ENCODE peak calls at places on chromosomes 6 and 20, in nine cellular contexts. O, S, R, B, H, P, I, Q and V are unnamed samples.

GRCh38 chr6:26489926-26490575 is 10.1 kb upstream of the BTN1A1 start:
- DNase-seq in O (no peak), S (no peak), R (no peak), B (no peak), H (no peak), P (no peak), I (no peak), Q (no peak), V (no peak)

GRCh38 chr6:148382856-148383255 is 40.2 kb downstream of the SASH1 start:
- DNase-seq in O (no peak), S (no peak), R (no peak), B (no peak), H (no peak), P (no peak), I (no peak), Q (no peak), V (no peak)

GRCh38 chr6:148427333-148427732 is 84.7 kb downstream of the SASH1 start:
- DNase-seq in O (no peak), S (no peak), R (no peak), B (no peak), H (no peak), P (no peak), I (no peak), Q (no peak), V (no peak)

GRCh38 chr20:54355631-54356280 is 119.6 kb upstream of the DOK5 start:
- DNase-seq in O (no peak), S (no peak), R (no peak), B (no peak), H (no peak), P (no peak), I (no peak), Q (no peak), V (no peak)

GRCh38 chr6:3229566-3230274 is 2.3 kb upstream of the TUBB2B start:
- DNase-seq in O (no peak), S (no peak), R (no peak), B (no peak), H (no peak), P (no peak), I (no peak), Q (no peak), V (no peak)

GRCh38 chr6:158010591-158011477 is 29.2 kb downstream of the SYNJ2 start:
- DNase-seq in O (no peak), S (peak), R (peak), B (no peak), H (no peak), P (peak), I (no peak), Q (no peak), V (peak)

GRCh38 chr6:144217264-144217663 is 66.9 kb downstream of the STX11 start:
- DNase-seq in O (no peak), S (no peak), R (no peak), B (no peak), H (no peak), P (no peak), I (no peak), Q (no peak), V (no peak)

GRCh38 chr6:137989696-137990095 is 117.5 kb downstream of the PERP start:
- DNase-seq in O (no peak), S (no peak), R (no peak), B (no peak), H (no peak), P (no peak), I (no peak), Q (no peak), V (no peak)

GRCh38 chr6:36204068-36204753 is 7.7 kb downstream of the BRPF3 start:
- DNase-seq in O (no peak), S (no peak), R (no peak), B (no peak), H (no peak), P (no peak), I (no peak), Q (no peak), V (no peak)

GRCh38 chr20:23120936-23121765 is 35.0 kb upstream of the CD93 start:
- DNase-seq in O (no peak), S (no peak), R (peak), B (no peak), H (no peak), P (no peak), I (no peak), Q (no peak), V (peak)
- H3K27ac ChIP-seq in O (peak), S (no peak), R (no peak), B (peak), H (no peak), P (no peak), I (no peak), Q (no peak), V (no peak)

GRCh38 chr6:39729945-39730344 is 4.7 kb upstream of the KIF6 start:
- DNase-seq in O (no peak), S (no peak), R (no peak), B (no peak), H (no peak), P (no peak), I (no peak), Q (no peak), V (no peak)

GRCh38 chr6:39733704-39734103 is 8.5 kb upstream of the KIF6 start:
- DNase-seq in O (no peak), S (no peak), R (no peak), B (no peak), H (no peak), P (no peak), I (no peak), Q (no peak), V (no peak)

GRCh38 chr6:39725632-39725997 is 407 bp upstream of the KIF6 start:
- DNase-seq in O (no peak), S (no peak), R (no peak), B (no peak), H (no peak), P (no peak), I (no peak), Q (no peak), V (no peak)

DNA sequence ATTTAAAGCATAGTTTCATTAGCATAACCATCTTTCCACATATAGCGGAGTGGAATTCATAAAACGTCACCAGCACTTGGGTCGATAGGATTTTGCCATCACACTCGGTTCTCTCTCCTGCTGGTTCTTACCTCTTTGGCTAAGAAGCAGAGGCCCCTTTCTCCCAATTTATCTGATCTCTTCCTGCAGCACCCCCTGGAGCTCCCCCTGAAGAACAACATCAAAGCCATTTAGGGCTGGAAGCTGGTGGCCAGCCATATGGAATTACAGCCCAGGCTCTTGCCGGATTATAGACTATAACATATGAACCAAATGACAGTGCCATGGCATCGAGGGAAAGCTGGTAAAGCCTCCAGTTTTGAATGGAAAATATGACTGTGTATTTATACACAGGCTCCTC is 6.4 kb upstream of the KIF6 start:
- DNase-seq in O (no peak), S (no peak), R (no peak), B (no peak), H (no peak), P (no peak), I (no peak), Q (no peak), V (no peak)
- TF ChIP-seq CTCF in O (no peak), S (no peak), R (no peak), B (no peak), H (no peak), P (no peak), I (no peak), Q (no peak), V (no peak)

GRCh38 chr6:159899994-159900745 is 9.4 kb downstream of the MAS1 start:
- DNase-seq in O (no peak), S (no peak), R (no peak), B (no peak), H (peak), P (no peak), I (no peak), Q (no peak), V (no peak)
- H3K27ac ChIP-seq in O (no peak), S (no peak), R (no peak), B (no peak), H (peak), P (no peak), I (no peak), Q (no peak), V (peak)

GRCh38 chr20:44688053-44688625 is 27.0 kb upstream of the CCN5 start:
- DNase-seq in O (no peak), S (no peak), R (no peak), B (no peak), H (no peak), P (no peak), I (no peak), Q (no peak), V (no peak)
- TF ChIP-seq CTCF in O (no peak), S (no peak), R (no peak), B (no peak), H (no peak), P (no peak), I (no peak), Q (no peak), V (peak)

GRCh38 chr6:169291639-169292339 is 38.1 kb upstream of the THBS2 start:
- DNase-seq in O (no peak), S (no peak), R (no peak), B (no peak), H (peak), P (no peak), I (no peak), Q (no peak), V (no peak)
- H3K27ac ChIP-seq in O (peak), S (no peak), R (no peak), B (no peak), H (peak), P (no peak), I (no peak), Q (peak), V (peak)

DNA sequence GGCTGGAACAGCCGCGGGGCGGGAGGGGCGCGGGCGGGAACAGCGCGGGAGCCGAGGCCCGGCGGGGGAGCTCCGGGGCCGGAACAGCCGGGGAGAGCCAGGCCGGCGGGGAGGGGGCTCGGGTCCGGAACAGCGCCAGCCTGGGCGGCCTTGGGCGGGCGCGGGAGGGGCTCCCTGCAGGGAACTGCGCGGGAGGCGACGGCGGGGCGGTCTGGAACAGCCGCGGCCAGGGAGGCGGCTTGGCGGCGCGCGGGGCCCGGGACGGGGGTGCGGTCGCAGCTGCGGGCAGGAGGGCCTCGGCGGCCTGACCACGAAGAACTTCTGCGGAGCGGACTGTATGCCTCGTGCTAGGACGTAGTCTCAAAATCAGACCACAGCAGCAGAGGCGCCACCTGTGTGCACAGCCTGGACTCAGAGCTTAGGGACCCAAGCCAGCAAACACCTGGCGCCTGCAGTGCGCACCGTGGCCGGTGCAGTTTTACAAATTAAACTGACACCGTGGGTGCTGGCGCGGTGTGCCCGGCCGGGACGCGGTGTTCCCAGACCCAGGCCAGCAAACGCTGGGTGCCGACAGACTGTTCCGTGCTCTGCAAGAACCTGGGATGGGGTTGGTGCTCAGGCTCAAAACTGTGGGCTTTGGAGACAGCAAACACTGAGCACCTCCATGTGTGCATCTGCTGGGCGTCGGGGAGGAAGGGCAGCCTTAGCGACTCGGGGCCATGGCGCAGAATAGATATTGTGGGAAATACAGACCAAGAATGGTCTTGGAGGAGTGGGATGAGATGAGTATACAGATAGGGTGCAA is 572 bp downstream of the ZNF341 start:
- DNase-seq in O (peak), S (peak), R (peak), B (peak), H (peak), P (no peak), I (peak), Q (peak), V (peak)
- TF ChIP-seq CTCF in O (no peak), S (no peak), R (no peak), B (no peak), H (no peak), P (no peak), I (no peak), Q (no peak), V (peak)